ENCODE peak calls at places on chromosomes 12 and 14, in five cellular contexts. F is uterus, N is HCT116, E is lower leg skin, W is Peyer's patch. P is an unnamed sample.

GRCh38 chr14:81412779-81413178 is 12.7 kb upstream of the STON2 start:
- DNase-seq in W (no peak), N (no peak), F (no peak), E (no peak), P (no peak)

GRCh38 chr12:127964717-127965116 is 302.3 kb upstream of the TMEM132C start:
- DNase-seq in F (no peak), E (no peak), N (no peak), W (no peak), P (no peak)

GRCh38 chr12:131065279-131065678 is 111.6 kb downstream of the ADGRD1 start:
- DNase-seq in E (peak), N (no peak), W (peak), F (no peak), P (no peak)

GRCh38 chr14:50726372-50727107 is 58.4 kb upstream of the SAV1 start:
- DNase-seq in E (no peak), W (no peak), N (no peak), F (no peak), P (no peak)

GRCh38 chr14:26528415-26529182 is 69.2 kb downstream of the NOVA1 start:
- DNase-seq in W (peak), F (peak), E (peak), N (no peak), P (no peak)

GRCh38 chr12:89280833-89281533 is 71.3 kb downstream of the DUSP6 start:
- DNase-seq in N (no peak), W (no peak), F (no peak), E (no peak), P (no peak)

GRCh38 chr12:5514016-5514415 is 82.1 kb downstream of the NTF3 start:
- DNase-seq in F (no peak), N (no peak), E (peak), W (no peak), P (no peak)

GRCh38 chr14:93223565-93223964 is 16.5 kb downstream of the UBR7 start:
- DNase-seq in W (no peak), E (no peak), F (no peak), N (no peak), P (no peak)

GRCh38 chr12:62268956-62269355 is 8.8 kb downstream of the USP15 start:
- DNase-seq in W (no peak), F (no peak), N (no peak), E (no peak), P (peak)

GRCh38 chr12:24227550-24227949 is 278.1 kb upstream of the SOX5 start:
- DNase-seq in F (no peak), N (no peak), W (no peak), E (no peak), P (no peak)

GRCh38 chr12:108175310-108175709 is 46.2 kb downstream of the WSCD2 start:
- DNase-seq in W (no peak), N (no peak), E (peak), F (no peak), P (no peak)

GRCh38 chr12:98868538-98868937 is 223.4 kb downstream of the APAF1 start:
- DNase-seq in E (no peak), F (no peak), W (no peak), N (no peak), P (no peak)

GRCh38 chr12:103249614-103250013 is 246.2 kb downstream of the C12orf42 start:
- DNase-seq in N (no peak), E (no peak), W (no peak), F (no peak), P (no peak)

GRCh38 chr12:104339663-104340062 is 36.1 kb downstream of the EID3 start:
- DNase-seq in E (no peak), N (no peak), W (no peak), F (no peak), P (no peak)

GRCh38 chr12:107736914-107737313 is 24.0 kb downstream of the PRDM4 start:
- DNase-seq in N (no peak), E (no peak), F (no peak), W (peak), P (no peak)

GRCh38 chr14:78758333-78758732 is 588.2 kb downstream of the NRXN3 start:
- DNase-seq in F (no peak), N (peak), W (no peak), E (no peak), P (peak)

GRCh38 chr12:11133162-11133561 is 1.3 kb downstream of the TAS2R30 start:
- DNase-seq in N (no peak), F (no peak), E (no peak), W (no peak), P (no peak)

GRCh38 chr14:76780360-76780759 is 19.1 kb downstream of the VASH1 start:
- DNase-seq in N (no peak), W (no peak), E (peak), F (no peak), P (no peak)

GRCh38 chr14:50860478-50861086 is 11.3 kb upstream of the ABHD12B start:
- DNase-seq in W (peak), E (peak), F (peak), N (peak), P (peak)

GRCh38 chr14:64502476-64503183 is 1.0 kb downstream of the ZBTB25 start:
- DNase-seq in N (no peak), W (peak), F (peak), E (peak), P (peak)

GRCh38 chr12:55034218-55034617 is 14.4 kb downstream of the NEUROD4 start:
- DNase-seq in W (no peak), E (no peak), N (no peak), F (no peak), P (no peak)

GRCh38 chr14:66944872-66945271 is 244.4 kb upstream of the GARIN2 start:
- DNase-seq in W (no peak), N (peak), E (no peak), F (no peak), P (peak)

GRCh38 chr12:92007787-92008186 is 137.9 kb downstream of the BTG1 start:
- DNase-seq in N (no peak), E (no peak), W (no peak), F (no peak), P (no peak)

GRCh38 chr12:92008345-92008744 is 137.3 kb downstream of the BTG1 start:
- DNase-seq in W (no peak), E (no peak), N (no peak), F (no peak), P (no peak)

GRCh38 chr12:92012691-92013090 is 133.0 kb downstream of the BTG1 start:
- DNase-seq in E (no peak), N (no peak), F (no peak), W (no peak), P (no peak)

GRCh38 chr12:92010368-92010767 is 135.3 kb downstream of the BTG1 start:
- DNase-seq in F (no peak), E (no peak), N (no peak), W (peak), P (no peak)

DNA sequence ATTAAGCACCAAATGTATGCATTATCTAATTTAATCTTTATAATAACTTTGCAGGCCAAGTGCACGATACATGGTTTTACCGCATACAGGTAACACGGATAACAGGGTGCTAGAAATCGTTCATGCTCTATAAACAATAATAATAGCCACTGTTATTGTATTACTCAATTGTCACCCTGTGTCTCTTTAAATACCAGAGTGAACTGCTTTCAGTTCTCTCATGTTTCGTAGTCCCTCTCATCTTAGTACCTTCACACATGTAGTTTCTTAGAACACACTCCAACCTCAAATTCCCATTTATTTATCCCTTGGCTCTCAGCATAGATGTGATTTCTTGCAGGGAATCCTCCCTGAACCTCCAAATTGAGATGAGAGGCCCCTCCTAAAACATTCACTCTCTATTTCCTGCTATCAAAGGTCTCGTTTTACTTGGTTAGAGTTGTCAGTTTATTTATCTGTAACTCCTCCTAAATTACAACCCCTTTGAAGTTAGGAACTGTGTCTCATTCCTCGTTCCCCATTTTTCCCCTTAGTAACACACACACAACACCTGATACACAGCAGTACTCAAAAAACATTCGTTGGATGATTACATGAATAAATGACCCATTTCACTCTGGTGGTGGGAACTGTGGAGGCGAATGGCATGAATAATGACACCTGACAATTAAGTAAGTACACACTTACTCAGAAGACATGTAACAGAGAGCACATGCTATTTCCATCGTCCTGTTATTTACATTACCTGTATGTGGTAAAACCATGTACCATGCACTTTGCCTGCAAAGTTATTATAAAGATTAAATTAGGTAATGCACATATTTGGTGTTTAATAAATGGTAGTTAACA is 134.6 kb downstream of the BTG1 start:
- DNase-seq in N (no peak), E (no peak), W (no peak), F (no peak), P (no peak)
- TF ChIP-seq POLR2A in N (no peak), E (no peak), W (no peak), F (no peak), P (no peak)

GRCh38 chr12:109597414-109597794 is 23.8 kb downstream of the MVK start:
- DNase-seq in E (no peak), N (no peak), F (no peak), W (no peak), P (no peak)

GRCh38 chr12:109596418-109597244 is 23.0 kb downstream of the MVK start:
- DNase-seq in E (no peak), F (no peak), N (no peak), W (no peak), P (no peak)

GRCh38 chr12:109598428-109598854 is 24.8 kb downstream of the MVK start:
- DNase-seq in N (no peak), F (no peak), W (no peak), E (no peak), P (no peak)

GRCh38 chr12:109599087-109599486 is 25.5 kb downstream of the MVK start:
- DNase-seq in N (no peak), F (no peak), W (no peak), E (no peak), P (no peak)

GRCh38 chr12:109597795-109598427 is 24.3 kb downstream of the MVK start:
- DNase-seq in W (peak), N (peak), E (peak), F (peak), P (peak)
- TF ChIP-seq POLR2A in W (no peak), N (no peak), E (no peak), F (no peak), P (no peak)

DNA sequence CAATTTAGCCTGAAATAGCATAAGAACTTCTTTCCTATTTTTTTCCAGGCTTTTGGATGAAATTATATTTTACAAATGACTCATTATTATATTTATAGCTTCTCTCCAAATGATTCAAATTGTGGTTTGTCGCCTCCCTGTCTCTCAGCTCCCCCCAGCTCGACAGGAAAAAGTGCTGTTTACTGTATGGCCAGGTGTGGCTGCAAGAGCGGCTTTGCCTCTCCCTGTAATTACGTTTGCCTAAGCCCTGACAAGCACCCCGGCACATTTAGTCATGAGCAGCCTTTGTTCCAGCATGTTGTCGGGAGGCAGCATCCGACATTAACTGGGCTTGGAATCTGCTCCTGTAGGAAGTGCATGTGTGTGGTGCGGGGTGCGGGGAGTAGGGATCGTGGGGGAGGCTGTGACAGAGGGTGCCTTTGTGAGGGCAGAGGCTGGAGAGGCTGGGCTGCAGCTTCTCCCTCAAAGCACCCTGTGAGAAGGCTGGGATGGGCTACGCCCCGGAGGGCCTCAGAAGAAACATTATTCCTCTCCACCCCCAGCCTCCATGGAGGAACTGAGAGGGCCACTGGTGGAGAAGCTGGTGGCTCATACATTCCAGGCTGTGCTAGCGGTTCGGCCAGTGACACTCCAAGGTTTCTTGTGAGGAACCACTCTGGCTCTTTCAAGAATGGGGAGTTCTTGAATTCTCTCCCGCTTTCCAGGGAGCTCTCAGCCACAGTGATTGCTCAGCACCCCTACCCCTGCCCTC is 42.1 kb upstream of the CTDSP2 start:
- DNase-seq in N (no peak), E (no peak), F (peak), W (peak), P (no peak)
- TF ChIP-seq POLR2A in N (no peak), E (no peak), F (peak), W (no peak), P (no peak)

GRCh38 chr12:4282103-4282891 is 8.7 kb downstream of the CCND2 start:
- DNase-seq in W (no peak), F (no peak), N (no peak), E (no peak), P (no peak)
- TF ChIP-seq POLR2A in W (no peak), F (no peak), N (no peak), E (no peak), P (no peak)

DNA sequence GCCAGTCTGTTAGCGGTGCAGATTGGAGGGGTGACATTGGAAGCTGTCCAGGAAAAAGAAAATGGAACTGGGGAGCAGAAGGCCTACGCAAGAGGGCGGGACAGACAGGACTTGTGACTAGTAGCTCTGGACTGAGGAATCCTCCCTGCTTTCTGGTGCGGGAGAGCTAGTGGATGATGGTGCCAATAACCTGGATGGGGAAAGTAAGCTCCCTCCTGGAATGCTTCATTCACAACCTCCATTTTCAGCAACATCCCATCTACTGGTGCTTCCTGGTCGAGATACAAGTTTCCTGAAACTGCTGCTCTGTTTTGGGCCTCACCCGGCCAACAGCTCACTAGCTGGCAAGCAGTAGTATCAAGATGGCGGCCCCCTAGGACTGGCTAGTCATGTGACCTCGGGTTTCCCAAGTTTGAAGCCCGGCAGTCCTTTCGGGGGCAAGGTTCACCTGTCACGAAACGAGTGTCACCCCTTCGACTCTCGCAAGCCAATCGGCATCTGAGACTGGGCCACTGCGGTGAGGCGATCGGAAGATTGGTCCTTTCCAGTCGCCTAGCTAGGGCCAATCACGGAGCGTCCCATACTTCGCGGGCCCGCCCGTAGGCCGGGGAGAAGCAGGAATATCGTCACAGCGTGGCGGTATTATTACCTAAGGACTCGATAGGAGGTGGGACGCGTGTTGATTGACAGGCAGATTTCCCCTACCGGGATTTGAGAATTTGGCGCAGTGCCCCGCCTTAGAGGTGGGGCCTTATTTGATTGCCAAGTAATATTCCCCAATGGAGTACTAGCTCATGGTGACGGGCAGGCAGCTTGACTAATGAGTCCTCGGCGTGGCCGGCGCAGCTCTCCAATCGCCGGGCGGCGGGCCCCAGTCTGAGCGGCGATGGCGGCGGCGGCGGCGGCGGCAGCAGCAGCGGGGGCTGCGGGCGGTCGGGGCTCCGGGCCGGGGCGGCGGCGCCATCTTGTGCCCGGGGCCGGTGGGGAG is at the start of gene PABPN1:
- DNase-seq in F (peak), N (peak), W (peak), E (peak), P (peak)
- TF ChIP-seq POLR2A in F (peak), N (no peak), W (peak), E (no peak), P (peak)

GRCh38 chr12:116456683-116457082 is 102.5 kb upstream of the MAP1LC3B2 start:
- DNase-seq in N (no peak), F (peak), W (no peak), E (no peak), P (no peak)

GRCh38 chr12:116456307-116456641 is 102.9 kb upstream of the MAP1LC3B2 start:
- DNase-seq in F (no peak), N (no peak), W (no peak), E (no peak), P (no peak)

GRCh38 chr12:116454076-116454475 is 105.1 kb upstream of the MAP1LC3B2 start:
- DNase-seq in E (no peak), W (no peak), F (no peak), N (no peak), P (no peak)

GRCh38 chr12:116455540-116456306 is 103.5 kb upstream of the MAP1LC3B2 start:
- DNase-seq in N (peak), F (peak), E (peak), W (peak), P (peak)

DNA sequence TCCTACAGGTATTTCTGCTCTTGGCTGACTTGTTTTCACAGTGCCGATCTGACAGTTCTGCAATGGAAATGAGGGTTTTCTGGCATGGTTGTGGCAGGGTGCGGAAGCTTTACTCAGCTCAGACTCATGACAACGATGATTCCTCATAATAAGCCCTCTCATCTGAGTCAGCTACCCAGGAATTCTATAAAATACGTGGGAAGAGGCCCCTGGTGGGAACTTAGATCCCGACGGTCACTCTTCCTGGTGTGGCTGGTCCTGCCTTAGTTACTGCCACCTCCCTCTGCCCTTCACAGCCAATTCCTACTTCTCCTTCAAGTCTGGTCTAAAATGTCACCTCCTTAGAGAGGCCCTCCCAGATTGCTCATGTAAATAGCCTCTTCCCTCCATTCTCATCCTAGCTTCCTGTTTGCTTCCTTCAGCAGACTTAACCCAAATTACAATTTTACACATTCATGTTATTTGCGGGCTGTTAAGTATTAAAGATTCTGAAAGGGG is 104.2 kb upstream of the MAP1LC3B2 start:
- DNase-seq in N (peak), F (no peak), E (no peak), W (no peak), P (no peak)
- TF ChIP-seq POLR2A in N (no peak), F (no peak), E (no peak), W (no peak), P (no peak)

GRCh38 chr14:105577339-105577861 is 51.0 kb downstream of the TMEM121 start:
- DNase-seq in E (no peak), W (peak), N (no peak), F (no peak), P (no peak)
- TF ChIP-seq POLR2A in E (no peak), W (no peak), N (no peak), F (no peak), P (no peak)